ENCODE peak calls at places on chromosome 4, in six cellular contexts. Z is PC-3; H is ovary; V is naive thymus-derived CD4-positive, alpha-beta T cell; C is colonic mucosa; G is HCT116. N is an unnamed sample.

GRCh38 chr4:121127100-121127499 is 37.0 kb downstream of the TNIP3 start:
- DNase-seq in Z (no peak), C (no peak), H (no peak), V (no peak), G (no peak), N (no peak)

GRCh38 chr4:168337550-168337940 is 19.0 kb upstream of the DDX60 start:
- DNase-seq in H (no peak), C (no peak), Z (no peak), G (no peak), V (no peak), N (no peak)

GRCh38 chr4:26069218-26069617 is 155.2 kb downstream of the SMIM20 start:
- DNase-seq in H (no peak), Z (peak; percentile 57), V (no peak), C (no peak), G (no peak), N (no peak)

GRCh38 chr4:187209921-187210613 is 486.4 kb upstream of the FAT1 start:
- DNase-seq in V (no peak), Z (peak; percentile 83), G (no peak), C (no peak), H (no peak), N (no peak)

GRCh38 chr4:75514949-75515612 is 808 bp downstream of the THAP6 start:
- DNase-seq in Z (no peak), G (no peak), V (peak; percentile 26), C (peak; percentile 25), H (no peak), N (no peak)

GRCh38 chr4:183129125-183129524 is 30.1 kb downstream of the WWC2 start:
- DNase-seq in H (no peak), G (no peak), Z (no peak), C (no peak), V (no peak), N (no peak)

GRCh38 chr4:1961563-1961962 is 47.2 kb downstream of the NELFA start:
- DNase-seq in G (no peak), H (no peak), C (no peak), Z (no peak), V (no peak), N (no peak)

GRCh38 chr4:80680934-80681333 is 345.4 kb downstream of the CFAP299 start:
- DNase-seq in G (no peak), H (no peak), Z (no peak), C (no peak), V (no peak), N (no peak)

GRCh38 chr4:107376293-107376692 is 340.2 kb upstream of the DKK2 start:
- DNase-seq in G (no peak), Z (no peak), H (no peak), V (no peak), C (no peak), N (no peak)

GRCh38 chr4:4455199-4455865 is 68.4 kb downstream of the NSG1 start:
- DNase-seq in V (no peak), C (no peak), H (no peak), Z (no peak), G (no peak), N (no peak)

DNA sequence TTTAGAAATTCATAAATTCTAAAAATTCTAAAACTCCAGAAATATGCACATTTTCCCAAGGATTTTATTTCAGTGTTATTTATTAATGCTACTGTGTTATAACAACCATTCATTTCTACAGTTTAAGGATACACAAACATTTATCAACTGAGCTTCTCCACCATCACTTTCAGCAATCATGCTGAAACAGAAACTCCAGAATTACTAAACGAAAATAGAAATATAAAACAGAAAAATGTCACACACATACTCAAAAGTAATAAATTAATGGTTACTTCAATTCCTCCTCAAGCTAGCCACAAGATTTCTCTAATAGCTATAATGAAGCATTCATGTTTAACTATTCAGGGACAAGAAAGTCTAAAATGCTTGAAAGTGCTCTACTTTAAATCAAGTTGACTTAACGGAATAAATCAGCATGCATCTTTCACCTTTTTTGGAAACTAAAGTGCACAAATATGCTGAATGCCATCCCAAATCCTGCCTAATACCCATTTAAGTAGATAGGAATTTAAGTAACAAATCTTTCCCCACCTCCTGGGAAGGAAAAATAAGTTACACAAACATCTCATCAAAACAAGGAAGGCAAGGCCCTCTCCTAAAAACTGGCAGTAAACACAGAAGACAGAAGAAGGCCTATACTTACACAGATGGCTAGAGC is 563 bp downstream of the FAM13A start:
- DNase-seq in V (no peak), H (no peak), Z (no peak), G (no peak), C (no peak), N (no peak)
- H3K27ac ChIP-seq in V (no peak overlapping the region), H (peak overlapping the region; percentile 8), Z (peak overlapping the region; percentile 23), G (peak overlapping the region; percentile 2), C (peak overlapping the region; percentile 41), N (peak overlapping the region; percentile 60)

DNA sequence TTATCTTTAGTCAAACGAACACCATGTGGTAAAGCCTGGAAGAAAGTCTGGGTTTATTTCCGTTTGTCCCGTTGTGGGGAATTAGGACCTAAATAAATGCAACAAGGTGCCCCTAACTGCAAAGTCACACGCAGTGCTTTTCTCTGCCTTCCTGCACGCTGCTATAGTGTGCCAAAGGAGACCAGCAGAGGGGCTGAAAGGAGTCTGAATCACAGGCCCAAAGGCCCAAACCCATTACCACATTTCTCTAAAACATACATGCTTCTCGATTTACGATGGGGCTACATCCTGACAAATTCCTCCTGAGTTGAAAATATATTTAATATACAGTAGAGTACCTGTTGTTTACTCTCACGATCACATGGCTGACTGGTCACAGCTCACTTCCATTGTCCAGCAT is 4.5 kb downstream of the VEGFC start:
- DNase-seq in H (no peak), V (no peak), Z (peak; percentile 41), G (no peak), C (no peak), N (no peak)
- H3K4me3 ChIP-seq in H (no peak overlapping the region), V (no peak overlapping the region), Z (peak overlapping the region; percentile 98), G (no peak overlapping the region), C (no peak overlapping the region), N (no peak overlapping the region)

DNA sequence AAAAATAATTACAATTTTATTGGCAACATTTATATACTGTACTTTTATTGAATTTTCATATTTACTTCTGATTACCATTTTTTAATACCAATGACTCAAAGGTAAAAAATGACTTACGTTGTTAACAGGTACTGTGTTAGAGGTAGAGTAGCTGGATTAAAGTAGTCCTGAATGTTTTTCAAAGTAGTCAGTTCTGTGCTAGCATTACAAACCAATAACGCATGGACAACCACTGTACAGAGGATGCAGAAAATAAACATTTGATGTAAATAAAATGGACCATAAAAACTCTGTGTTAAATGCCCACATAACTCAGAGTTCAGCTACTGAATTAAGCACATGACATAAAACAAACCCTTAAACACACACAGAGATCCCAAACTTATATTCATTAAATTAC is 46.3 kb upstream of the NEUROG2 start:
- DNase-seq in Z (peak; percentile 53), G (no peak), H (no peak), C (no peak), V (no peak), N (no peak)
- H3K27ac ChIP-seq in Z (no peak overlapping the region), G (no peak overlapping the region), H (no peak overlapping the region), C (no peak overlapping the region), V (no peak overlapping the region), N (no peak overlapping the region)

GRCh38 chr4:7967501-7968261 is 28.0 kb upstream of the AFAP1 start:
- DNase-seq in V (no peak), Z (no peak), G (no peak), C (peak; percentile 68), H (no peak), N (no peak)

GRCh38 chr4:7971881-7972500 is 32.3 kb upstream of the AFAP1 start:
- DNase-seq in V (no peak), G (no peak), Z (peak; percentile 70), H (no peak), C (peak; percentile 54), N (no peak)

GRCh38 chr4:7971159-7971631 is 31.5 kb upstream of the AFAP1 start:
- DNase-seq in Z (no peak), C (peak; percentile 45), V (no peak), H (no peak), G (no peak), N (no peak)

GRCh38 chr4:7968262-7968896 is 28.7 kb upstream of the AFAP1 start:
- DNase-seq in C (no peak), G (no peak), V (no peak), H (no peak), Z (no peak), N (no peak)

GRCh38 chr4:7970031-7970946 is 30.6 kb upstream of the AFAP1 start:
- DNase-seq in V (peak; percentile 50), G (no peak), C (peak; percentile 82), H (no peak), Z (peak; percentile 71), N (no peak)
- H3K4me3 ChIP-seq in V (peak overlapping the region; percentile 62), G (peak overlapping the region; percentile 44), C (peak overlapping the region; percentile 29), H (no peak overlapping the region), Z (no peak overlapping the region), N (no peak overlapping the region)

N was measured in right atrium auricular region.